ENCODE peak calls at places on chromosomes 5 and 9, in eight cellular contexts. D, N, L, Q, B, O, Z and I are unnamed samples.

GRCh38 chr9:122226142-122226757 is 2.5 kb downstream of the LHX6 start:
- DNase-seq in O (no peak), N (no peak), B (no peak), Q (no peak), L (no peak), D (peak), Z (no peak), I (no peak)

GRCh38 chr5:66849803-66850202 is 253.6 kb downstream of the MAST4 start:
- DNase-seq in D (no peak), L (no peak), Z (no peak), O (no peak), N (no peak), B (peak), Q (no peak), I (no peak)

GRCh38 chr9:135669616-135670285 is 6.6 kb downstream of the LCN9 start:
- DNase-seq in O (no peak), N (peak), Z (no peak), L (no peak), B (no peak), D (peak), Q (no peak), I (no peak)

GRCh38 chr5:27472875-27473274 is 434.5 kb upstream of the CDH9 start:
- DNase-seq in Z (no peak), N (no peak), B (no peak), L (no peak), D (no peak), Q (no peak), O (no peak), I (no peak)

GRCh38 chr5:138212828-138213160 is 329 bp downstream of the CDC23 start:
- DNase-seq in B (no peak), D (no peak), N (peak), Z (peak), L (no peak), O (no peak), Q (no peak), I (peak)

GRCh38 chr5:118531276-118531675 is 457.1 kb downstream of the DTWD2 start:
- DNase-seq in Z (no peak), L (no peak), Q (no peak), N (no peak), B (no peak), D (no peak), O (no peak), I (no peak)

GRCh38 chr5:95221234-95221633 is 63.7 kb downstream of the MCTP1 start:
- DNase-seq in N (no peak), D (no peak), Q (no peak), O (no peak), L (no peak), B (no peak), Z (peak), I (no peak)

GRCh38 chr9:124776952-124777645 is at the start of gene OLFML2A:
- DNase-seq in L (peak), D (peak), N (peak), Q (peak), Z (peak), B (no peak), O (no peak), I (no peak)

GRCh38 chr5:135190345-135191083 is 156.5 kb upstream of the PITX1 start:
- DNase-seq in D (peak), L (no peak), O (no peak), Q (no peak), N (no peak), B (no peak), Z (no peak), I (no peak)

GRCh38 chr5:122957457-122957856 is 79.1 kb downstream of the PPIC start:
- DNase-seq in Z (no peak), L (no peak), B (no peak), Q (no peak), N (no peak), O (no peak), D (no peak), I (no peak)

GRCh38 chr5:133331866-133332731 is 280.2 kb downstream of the FSTL4 start:
- DNase-seq in D (peak), Q (no peak), N (no peak), O (no peak), Z (no peak), B (no peak), L (no peak), I (no peak)

GRCh38 chr5:142360607-142361120 is 35.8 kb upstream of the SPRY4 start:
- DNase-seq in B (peak), Z (no peak), Q (peak), L (peak), N (no peak), O (no peak), D (peak), I (no peak)

GRCh38 chr9:104993291-104993963 is 65.5 kb upstream of the ABCA1 start:
- DNase-seq in Z (no peak), Q (no peak), D (peak), L (no peak), N (no peak), B (peak), O (no peak), I (peak)

GRCh38 chr5:147483961-147484707 is 25.7 kb downstream of the DPYSL3 start:
- DNase-seq in B (peak), N (no peak), Z (peak), D (no peak), Q (peak), O (no peak), L (peak), I (no peak)

GRCh38 chr5:75340714-75341478 is 3.9 kb downstream of the HMGCR start:
- DNase-seq in O (no peak), L (no peak), Z (no peak), B (no peak), N (no peak), D (no peak), Q (no peak), I (no peak)

GRCh38 chr5:74595143-74595915 is 45.2 kb downstream of the ENC1 start:
- DNase-seq in B (no peak), N (no peak), D (no peak), Q (no peak), Z (no peak), O (no peak), L (no peak), I (no peak)

GRCh38 chr9:113535756-113536155 is 72.2 kb downstream of the RGS3 start:
- DNase-seq in Q (no peak), B (no peak), L (no peak), O (no peak), D (no peak), N (no peak), Z (no peak), I (no peak)

GRCh38 chr9:19788152-19788551 is 685 bp downstream of the SLC24A2 start:
- DNase-seq in N (no peak), O (no peak), B (no peak), L (peak), Q (peak), D (peak), Z (peak), I (no peak)

GRCh38 chr5:66354407-66354806 is 210.3 kb downstream of the SREK1 start:
- DNase-seq in D (no peak), Q (no peak), B (no peak), O (no peak), N (no peak), L (no peak), Z (no peak), I (no peak)

GRCh38 chr5:121497176-121497575 is 354.5 kb upstream of the FTMT start:
- DNase-seq in B (no peak), O (peak), Z (no peak), L (no peak), Q (no peak), N (no peak), D (no peak), I (no peak)

GRCh38 chr5:41371741-41372140 is 138.7 kb downstream of the PLCXD3 start:
- DNase-seq in B (peak), O (no peak), D (no peak), Z (no peak), N (no peak), L (no peak), Q (no peak), I (no peak)

GRCh38 chr5:151081426-151082273 is 816 bp upstream of the TNIP1 start:
- DNase-seq in L (no peak), Z (no peak), O (no peak), D (no peak), B (no peak), N (no peak), Q (peak), I (peak)

GRCh38 chr5:151281001-151281639 is 22.4 kb downstream of the SLC36A3 start:
- DNase-seq in N (no peak), Q (no peak), Z (no peak), B (no peak), L (no peak), D (no peak), O (no peak), I (no peak)

GRCh38 chr9:136991993-136992818 is at the start of gene PAXX:
- DNase-seq in Q (peak), B (peak), O (peak), L (peak), N (peak), Z (peak), D (peak), I (peak)

GRCh38 chr9:129275626-129276247 is 97.7 kb upstream of the IER5L start:
- DNase-seq in L (no peak), N (no peak), O (no peak), Z (no peak), Q (no peak), D (peak), B (no peak), I (no peak)

GRCh38 chr9:124781967-124782660 is 5.2 kb downstream of the OLFML2A start:
- DNase-seq in D (no peak), L (no peak), Z (no peak), N (no peak), Q (no peak), O (no peak), B (no peak), I (no peak)

GRCh38 chr9:72948906-72949582 is 3.8 kb downstream of the ALDH1A1 start:
- DNase-seq in Q (no peak), L (peak), N (no peak), D (no peak), B (no peak), O (no peak), Z (no peak), I (no peak)

GRCh38 chr9:119283118-119283794 is 86.0 kb downstream of the BRINP1 start:
- DNase-seq in N (no peak), L (no peak), O (no peak), Q (no peak), D (peak), B (no peak), Z (peak), I (no peak)